ENCODE peak calls at places on chromosomes 6 and 20, in four cellular contexts. One of them, this sample, is unnamed.

GRCh38 chr6:69421986-69422385 is 374.8 kb downstream of the LMBRD1 start:
- DNase-seq in cardiac muscle cell: no peak
- DNase-seq in GM03348: no peak
- DNase-seq in effector CD4-positive, alpha-beta T cell: no peak
- DNase-seq in this sample: no peak

GRCh38 chr6:106363401-106364138 is 3.1 kb downstream of the CRYBG1 start:
- DNase-seq in GM03348: peak
- DNase-seq in cardiac muscle cell: no peak
- DNase-seq in effector CD4-positive, alpha-beta T cell: no peak
- DNase-seq in this sample: no peak

GRCh38 chr6:12436224-12436623 is 146.1 kb downstream of the EDN1 start:
- DNase-seq in cardiac muscle cell: no peak
- DNase-seq in GM03348: no peak
- DNase-seq in effector CD4-positive, alpha-beta T cell: no peak
- DNase-seq in this sample: no peak

GRCh38 chr6:138815797-138816528 is 20.1 kb downstream of the ECT2L start:
- DNase-seq in GM03348: peak
- DNase-seq in effector CD4-positive, alpha-beta T cell: no peak
- DNase-seq in cardiac muscle cell: peak
- DNase-seq in this sample: peak

GRCh38 chr6:95228636-95229035 is 348.7 kb upstream of the MANEA start:
- DNase-seq in GM03348: no peak
- DNase-seq in cardiac muscle cell: no peak
- DNase-seq in effector CD4-positive, alpha-beta T cell: no peak
- DNase-seq in this sample: no peak

GRCh38 chr20:20697325-20697845 is 15.1 kb downstream of the RALGAPA2 start:
- DNase-seq in effector CD4-positive, alpha-beta T cell: no peak
- DNase-seq in GM03348: no peak
- DNase-seq in cardiac muscle cell: no peak
- DNase-seq in this sample: no peak

GRCh38 chr6:37382954-37383353 is 29.2 kb downstream of the RNF8 start:
- DNase-seq in GM03348: no peak
- DNase-seq in effector CD4-positive, alpha-beta T cell: no peak
- DNase-seq in cardiac muscle cell: no peak
- DNase-seq in this sample: no peak

GRCh38 chr6:43771858-43772570 is 2.0 kb downstream of the VEGFA start:
- DNase-seq in effector CD4-positive, alpha-beta T cell: no peak
- DNase-seq in cardiac muscle cell: peak
- DNase-seq in GM03348: peak
- DNase-seq in this sample: no peak

GRCh38 chr6:93554018-93554417 is 134.7 kb upstream of the EPHA7 start:
- DNase-seq in cardiac muscle cell: no peak
- DNase-seq in effector CD4-positive, alpha-beta T cell: no peak
- DNase-seq in GM03348: no peak
- DNase-seq in this sample: no peak

GRCh38 chr6:102356170-102356569 is 962.7 kb downstream of the GRIK2 start:
- DNase-seq in GM03348: no peak
- DNase-seq in effector CD4-positive, alpha-beta T cell: no peak
- DNase-seq in cardiac muscle cell: no peak
- DNase-seq in this sample: no peak